ENCODE peak calls at places on chromosomes 16 and 17, in five cellular contexts. W is PC-3, S is NCI-H187, J is heart right ventricle, Y is fibroblast of the aortic adventitia. V is an unnamed sample.

GRCh38 chr17:17700251-17700969 is 19.2 kb downstream of the RAI1 start:
- DNase-seq in S (no peak), W (no peak), Y (no peak), J (no peak), V (no peak)

GRCh38 chr17:75240394-75241142 is 20.8 kb downstream of the GGA3 start:
- DNase-seq in S (no peak), Y (peak), J (no peak), W (peak), V (peak)

GRCh38 chr17:73090396-73091202 is 1.9 kb downstream of the SLC39A11 start:
- DNase-seq in Y (no peak), W (no peak), S (no peak), J (no peak), V (no peak)

GRCh38 chr16:22191966-22192260 is 14.2 kb upstream of the EEF2K start:
- DNase-seq in S (no peak), J (peak), Y (no peak), W (no peak), V (peak)

GRCh38 chr16:49675417-49675816 is 180.5 kb downstream of the ZNF423 start:
- DNase-seq in J (no peak), W (no peak), Y (no peak), S (no peak), V (no peak)

GRCh38 chr17:45087496-45087975 is 26.4 kb downstream of the NMT1 start:
- DNase-seq in S (no peak), Y (peak), J (no peak), W (no peak), V (no peak)

GRCh38 chr17:28991779-28992178 is 14.1 kb downstream of the SEZ6 start:
- DNase-seq in J (no peak), S (no peak), W (no peak), Y (no peak), V (no peak)

GRCh38 chr16:66988197-66988788 is at the start of gene CES4A:
- DNase-seq in S (no peak), W (peak), J (no peak), Y (peak), V (peak)

GRCh38 chr17:62179525-62180161 is 114.6 kb upstream of the MED13 start:
- DNase-seq in Y (peak), S (no peak), J (no peak), W (peak), V (peak)

V was measured in kidney tubule cell.